ENCODE peak calls at places on chromosomes 3 and 15, in seven cellular contexts. One of them, this sample, is unnamed.

GRCh38 chr3:69116897-69117296 is 5.5 kb downstream of the LMOD3 start:
- DNase-seq in mesendoderm: no peak
- DNase-seq in IMR-90: no peak
- DNase-seq in H9: no peak
- DNase-seq in mesenchymal stem cell: no peak
- DNase-seq in H1: no peak
- DNase-seq in neuronal stem cell: no peak
- DNase-seq in this sample: no peak

GRCh38 chr3:45097296-45097883 is 48.8 kb downstream of the CDCP1 start:
- DNase-seq in IMR-90: no peak
- DNase-seq in neuronal stem cell: no peak
- DNase-seq in mesenchymal stem cell: no peak
- DNase-seq in H1: no peak
- DNase-seq in mesendoderm: no peak
- DNase-seq in H9: no peak
- DNase-seq in this sample: no peak

GRCh38 chr15:70197945-70198361 is 100.2 kb upstream of the TLE3 start:
- DNase-seq in mesenchymal stem cell: no peak
- DNase-seq in mesendoderm: no peak
- DNase-seq in H9: no peak
- DNase-seq in IMR-90: no peak
- DNase-seq in neuronal stem cell: no peak
- DNase-seq in H1: no peak
- DNase-seq in this sample: peak

GRCh38 chr3:15015456-15015855 is 49.7 kb downstream of the MRPS25 start:
- DNase-seq in H9: no peak
- DNase-seq in neuronal stem cell: no peak
- DNase-seq in mesenchymal stem cell: no peak
- DNase-seq in mesendoderm: no peak
- DNase-seq in IMR-90: peak
- DNase-seq in H1: no peak
- DNase-seq in this sample: no peak

GRCh38 chr3:195441476-195441970 is 1.3 kb downstream of the ACAP2 start:
- DNase-seq in IMR-90: peak
- DNase-seq in mesendoderm: no peak
- DNase-seq in H1: no peak
- DNase-seq in neuronal stem cell: peak
- DNase-seq in mesenchymal stem cell: peak
- DNase-seq in H9: no peak
- DNase-seq in this sample: no peak

GRCh38 chr15:99441427-99441766 is 124.4 kb upstream of the MEF2A start:
- DNase-seq in H9: no peak
- DNase-seq in mesenchymal stem cell: no peak
- DNase-seq in H1: no peak
- DNase-seq in neuronal stem cell: no peak
- DNase-seq in mesendoderm: no peak
- DNase-seq in IMR-90: no peak
- DNase-seq in this sample: no peak

GRCh38 chr15:25787855-25788521 is 75.1 kb downstream of the ATP10A start:
- DNase-seq in H1: no peak
- DNase-seq in IMR-90: peak
- DNase-seq in neuronal stem cell: no peak
- DNase-seq in mesendoderm: no peak
- DNase-seq in mesenchymal stem cell: peak
- DNase-seq in H9: no peak
- DNase-seq in this sample: no peak

GRCh38 chr15:32974691-32975090 is 219.8 kb downstream of the FMN1 start:
- DNase-seq in H1: no peak
- DNase-seq in IMR-90: peak
- DNase-seq in neuronal stem cell: no peak
- DNase-seq in H9: no peak
- DNase-seq in mesendoderm: no peak
- DNase-seq in mesenchymal stem cell: peak
- DNase-seq in this sample: peak

GRCh38 chr3:38247366-38248035 is 18.1 kb upstream of the SLC22A13 start:
- DNase-seq in IMR-90: peak
- DNase-seq in H9: no peak
- DNase-seq in neuronal stem cell: no peak
- DNase-seq in mesendoderm: peak
- DNase-seq in H1: no peak
- DNase-seq in mesenchymal stem cell: peak
- DNase-seq in this sample: peak

GRCh38 chr3:194285024-194285858 is 65.9 kb downstream of the CPN2 start:
- DNase-seq in H1: no peak
- DNase-seq in H9: no peak
- DNase-seq in IMR-90: peak
- DNase-seq in mesenchymal stem cell: no peak
- DNase-seq in mesendoderm: no peak
- DNase-seq in neuronal stem cell: no peak
- DNase-seq in this sample: no peak

GRCh38 chr15:38252481-38253311 is at the start of gene SPRED1:
- DNase-seq in H1: no peak
- DNase-seq in H9: peak
- DNase-seq in neuronal stem cell: peak
- DNase-seq in IMR-90: peak
- DNase-seq in mesenchymal stem cell: no peak
- DNase-seq in mesendoderm: peak
- DNase-seq in this sample: peak

GRCh38 chr15:77009646-77010311 is 14.9 kb downstream of the PSTPIP1 start:
- DNase-seq in mesendoderm: no peak
- DNase-seq in H1: no peak
- DNase-seq in IMR-90: peak
- DNase-seq in H9: no peak
- DNase-seq in mesenchymal stem cell: no peak
- DNase-seq in neuronal stem cell: no peak
- DNase-seq in this sample: no peak

GRCh38 chr3:170699158-170700053 is 113.5 kb upstream of the SLC7A14 start:
- DNase-seq in mesendoderm: no peak
- DNase-seq in H1: no peak
- DNase-seq in neuronal stem cell: no peak
- DNase-seq in IMR-90: no peak
- DNase-seq in H9: no peak
- DNase-seq in mesenchymal stem cell: no peak
- DNase-seq in this sample: no peak

GRCh38 chr15:31327674-31328424 is 1.2 kb downstream of the KLF13 start:
- DNase-seq in H1: no peak
- DNase-seq in IMR-90: peak
- DNase-seq in mesendoderm: peak
- DNase-seq in neuronal stem cell: no peak
- DNase-seq in H9: no peak
- DNase-seq in mesenchymal stem cell: peak
- DNase-seq in this sample: peak

GRCh38 chr3:58568572-58569286 is 8.5 kb downstream of the FAM107A start:
- DNase-seq in H1: no peak
- DNase-seq in mesendoderm: peak
- DNase-seq in H9: peak
- DNase-seq in IMR-90: peak
- DNase-seq in mesenchymal stem cell: peak
- DNase-seq in neuronal stem cell: peak
- DNase-seq in this sample: peak

GRCh38 chr3:84224262-84224661 is 734.5 kb upstream of the CADM2 start:
- DNase-seq in mesendoderm: no peak
- DNase-seq in H9: no peak
- DNase-seq in H1: no peak
- DNase-seq in IMR-90: no peak
- DNase-seq in mesenchymal stem cell: no peak
- DNase-seq in neuronal stem cell: no peak
- DNase-seq in this sample: no peak

GRCh38 chr3:48826451-48826850 is 21.2 kb downstream of the PRKAR2A start:
- DNase-seq in neuronal stem cell: no peak
- DNase-seq in H1: no peak
- DNase-seq in H9: no peak
- DNase-seq in mesendoderm: no peak
- DNase-seq in mesenchymal stem cell: peak
- DNase-seq in IMR-90: peak
- DNase-seq in this sample: no peak

GRCh38 chr3:66602691-66603090 is 101.9 kb upstream of the LRIG1 start:
- DNase-seq in IMR-90: no peak
- DNase-seq in H1: no peak
- DNase-seq in neuronal stem cell: no peak
- DNase-seq in H9: no peak
- DNase-seq in mesenchymal stem cell: no peak
- DNase-seq in mesendoderm: no peak
- DNase-seq in this sample: peak
- H3K4ac ChIP-seq in IMR-90: no peak
- H3K4ac ChIP-seq in H1: no peak
- H3K4ac ChIP-seq in neuronal stem cell: no peak
- H3K4ac ChIP-seq in H9: no peak
- H3K4ac ChIP-seq in mesenchymal stem cell: no peak
- H3K4ac ChIP-seq in mesendoderm: no peak
- H3K4ac ChIP-seq in this sample: no peak

GRCh38 chr3:100532411-100532810 is 40.0 kb downstream of the TMEM45A start:
- DNase-seq in mesendoderm: no peak
- DNase-seq in H9: no peak
- DNase-seq in H1: no peak
- DNase-seq in neuronal stem cell: no peak
- DNase-seq in mesenchymal stem cell: no peak
- DNase-seq in IMR-90: no peak
- DNase-seq in this sample: no peak
- H3K4ac ChIP-seq in mesendoderm: no peak
- H3K4ac ChIP-seq in H9: no peak
- H3K4ac ChIP-seq in H1: no peak
- H3K4ac ChIP-seq in neuronal stem cell: no peak
- H3K4ac ChIP-seq in mesenchymal stem cell: no peak
- H3K4ac ChIP-seq in IMR-90: no peak
- H3K4ac ChIP-seq in this sample: no peak

GRCh38 chr3:160081958-160082533 is 93.4 kb downstream of the IL12A start:
- DNase-seq in neuronal stem cell: no peak
- DNase-seq in mesendoderm: no peak
- DNase-seq in mesenchymal stem cell: no peak
- DNase-seq in H1: no peak
- DNase-seq in H9: no peak
- DNase-seq in IMR-90: no peak
- DNase-seq in this sample: peak
- H3K4ac ChIP-seq in neuronal stem cell: no peak
- H3K4ac ChIP-seq in mesendoderm: no peak
- H3K4ac ChIP-seq in mesenchymal stem cell: no peak
- H3K4ac ChIP-seq in H1: no peak
- H3K4ac ChIP-seq in H9: no peak
- H3K4ac ChIP-seq in IMR-90: no peak
- H3K4ac ChIP-seq in this sample: no peak

DNA sequence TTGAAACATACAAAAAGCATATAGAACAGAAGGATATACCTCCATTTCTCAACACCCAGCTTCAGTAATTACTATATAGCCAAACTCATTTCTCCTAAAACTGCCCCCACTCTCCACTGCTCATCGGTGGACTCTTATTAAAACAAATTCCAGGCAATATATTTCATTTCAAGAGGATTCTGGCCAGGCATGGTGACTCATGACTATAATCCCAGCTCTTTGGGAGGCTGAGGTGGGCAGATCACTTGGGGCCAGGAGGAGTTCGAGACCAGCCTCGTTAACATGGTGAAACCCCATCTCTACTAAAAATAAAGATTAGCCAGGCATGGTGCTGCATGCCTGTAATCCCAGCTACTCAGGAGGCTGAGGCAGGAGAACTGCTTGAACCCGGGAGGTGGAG is 40.9 kb downstream of the SNX4 start:
- DNase-seq in mesendoderm: no peak
- DNase-seq in H1: no peak
- DNase-seq in IMR-90: peak
- DNase-seq in H9: no peak
- DNase-seq in neuronal stem cell: no peak
- DNase-seq in mesenchymal stem cell: no peak
- DNase-seq in this sample: no peak
- H3K4ac ChIP-seq in mesendoderm: no peak
- H3K4ac ChIP-seq in H1: no peak
- H3K4ac ChIP-seq in IMR-90: no peak
- H3K4ac ChIP-seq in H9: no peak
- H3K4ac ChIP-seq in neuronal stem cell: no peak
- H3K4ac ChIP-seq in mesenchymal stem cell: no peak
- H3K4ac ChIP-seq in this sample: no peak

DNA sequence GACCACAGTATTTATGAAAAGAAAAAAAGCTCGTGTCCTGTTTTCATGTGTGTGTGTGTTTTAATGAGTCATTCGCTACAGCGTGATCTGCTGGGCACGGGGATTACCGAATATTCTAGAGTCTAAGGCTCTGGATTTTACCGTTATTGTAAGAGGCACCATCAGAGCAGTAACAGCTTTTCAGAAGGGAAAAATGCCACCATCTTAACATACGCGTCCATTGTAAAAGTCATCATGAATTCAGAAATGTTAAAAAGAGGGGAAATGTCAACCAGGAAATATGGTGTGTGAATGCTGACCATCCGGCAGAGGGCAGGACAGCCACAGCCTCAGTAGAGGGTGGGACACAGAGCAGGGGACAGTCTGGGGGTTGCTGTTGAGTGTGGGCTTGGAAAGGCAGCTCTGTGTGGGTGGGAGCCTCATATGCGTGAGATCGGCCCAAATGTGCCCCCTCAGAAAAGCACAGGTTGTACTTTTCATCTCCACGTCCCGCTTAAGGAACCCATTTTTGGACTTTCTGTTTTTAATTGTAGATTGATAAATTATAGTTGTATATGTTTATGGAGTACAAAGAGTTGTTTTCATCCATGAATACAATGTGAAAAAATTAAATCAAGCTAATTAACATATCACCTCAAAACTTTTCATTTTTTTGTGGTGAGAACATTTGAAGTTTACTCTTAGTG is 69.6 kb downstream of the ASB7 start:
- DNase-seq in mesendoderm: peak
- DNase-seq in IMR-90: peak
- DNase-seq in mesenchymal stem cell: peak
- DNase-seq in H9: peak
- DNase-seq in neuronal stem cell: no peak
- DNase-seq in H1: no peak
- DNase-seq in this sample: no peak
- H3K4ac ChIP-seq in mesendoderm: no peak
- H3K4ac ChIP-seq in IMR-90: peak
- H3K4ac ChIP-seq in mesenchymal stem cell: no peak
- H3K4ac ChIP-seq in H9: no peak
- H3K4ac ChIP-seq in neuronal stem cell: no peak
- H3K4ac ChIP-seq in H1: no peak
- H3K4ac ChIP-seq in this sample: no peak

GRCh38 chr3:52205727-52206372 is 7.9 kb downstream of the ALAS1 start:
- DNase-seq in neuronal stem cell: no peak
- DNase-seq in H1: no peak
- DNase-seq in IMR-90: no peak
- DNase-seq in mesenchymal stem cell: no peak
- DNase-seq in H9: no peak
- DNase-seq in mesendoderm: no peak
- DNase-seq in this sample: no peak

GRCh38 chr3:52202384-52203077 is 4.6 kb downstream of the ALAS1 start:
- DNase-seq in neuronal stem cell: no peak
- DNase-seq in H1: no peak
- DNase-seq in mesendoderm: no peak
- DNase-seq in mesenchymal stem cell: peak
- DNase-seq in H9: no peak
- DNase-seq in IMR-90: no peak
- DNase-seq in this sample: peak

GRCh38 chr3:52200981-52201679 is 3.2 kb downstream of the ALAS1 start:
- DNase-seq in mesenchymal stem cell: peak
- DNase-seq in H9: no peak
- DNase-seq in neuronal stem cell: no peak
- DNase-seq in H1: no peak
- DNase-seq in IMR-90: peak
- DNase-seq in mesendoderm: no peak
- DNase-seq in this sample: no peak

GRCh38 chr3:52204337-52205073 is 6.5 kb downstream of the ALAS1 start:
- DNase-seq in mesenchymal stem cell: no peak
- DNase-seq in neuronal stem cell: no peak
- DNase-seq in H9: no peak
- DNase-seq in mesendoderm: no peak
- DNase-seq in H1: no peak
- DNase-seq in IMR-90: peak
- DNase-seq in this sample: no peak

GRCh38 chr3:52203701-52204100 is 5.7 kb downstream of the ALAS1 start:
- DNase-seq in H9: no peak
- DNase-seq in mesendoderm: no peak
- DNase-seq in neuronal stem cell: no peak
- DNase-seq in H1: no peak
- DNase-seq in mesenchymal stem cell: no peak
- DNase-seq in IMR-90: no peak
- DNase-seq in this sample: no peak
- H3K4ac ChIP-seq in H9: no peak
- H3K4ac ChIP-seq in mesendoderm: no peak
- H3K4ac ChIP-seq in neuronal stem cell: no peak
- H3K4ac ChIP-seq in H1: no peak
- H3K4ac ChIP-seq in mesenchymal stem cell: no peak
- H3K4ac ChIP-seq in IMR-90: no peak
- H3K4ac ChIP-seq in this sample: no peak